ENCODE peak calls at places on chromosome X, in eight cellular contexts. One of them, this sample, is unnamed.

GRCh38 chrX:129636175-129636681 is 18.5 kb downstream of the APLN start:
- DNase-seq in GM06990: no peak
- DNase-seq in tibial nerve: no peak
- DNase-seq in upper lobe of right lung: no peak
- DNase-seq in stomach: no peak
- DNase-seq in nephron progenitor cell: no peak
- DNase-seq in cardiac fibroblast: no peak
- DNase-seq in CD8-positive, alpha-beta T cell: no peak
- DNase-seq in this sample: no peak

GRCh38 chrX:27583976-27584375 is 6.2 kb upstream of the DCAF8L2 start:
- DNase-seq in tibial nerve: no peak
- DNase-seq in stomach: no peak
- DNase-seq in GM06990: no peak
- DNase-seq in cardiac fibroblast: no peak
- DNase-seq in upper lobe of right lung: no peak
- DNase-seq in CD8-positive, alpha-beta T cell: no peak
- DNase-seq in nephron progenitor cell: no peak
- DNase-seq in this sample: no peak

GRCh38 chrX:2401590-2402360 is 99.0 kb downstream of the DHRSX start:
- DNase-seq in stomach: peak; percentile 57
- DNase-seq in nephron progenitor cell: no peak
- DNase-seq in upper lobe of right lung: no peak
- DNase-seq in cardiac fibroblast: no peak
- DNase-seq in GM06990: no peak
- DNase-seq in CD8-positive, alpha-beta T cell: no peak
- DNase-seq in tibial nerve: peak; percentile 23
- DNase-seq in this sample: no peak

GRCh38 chrX:30971761-30972603 is 82.9 kb upstream of the TAB3 start:
- DNase-seq in upper lobe of right lung: no peak
- DNase-seq in tibial nerve: no peak
- DNase-seq in CD8-positive, alpha-beta T cell: peak; percentile 2
- DNase-seq in GM06990: no peak
- DNase-seq in stomach: peak; percentile 35
- DNase-seq in cardiac fibroblast: peak; percentile 51
- DNase-seq in nephron progenitor cell: peak; percentile 15
- DNase-seq in this sample: peak; percentile 49

GRCh38 chrX:17987783-17988182 is 126.7 kb upstream of the RAI2 start:
- DNase-seq in cardiac fibroblast: no peak
- DNase-seq in CD8-positive, alpha-beta T cell: no peak
- DNase-seq in stomach: no peak
- DNase-seq in upper lobe of right lung: no peak
- DNase-seq in GM06990: no peak
- DNase-seq in tibial nerve: no peak
- DNase-seq in nephron progenitor cell: no peak
- DNase-seq in this sample: no peak

GRCh38 chrX:139091086-139091485 is 379.6 kb upstream of the FGF13 start:
- DNase-seq in GM06990: no peak
- DNase-seq in tibial nerve: no peak
- DNase-seq in stomach: no peak
- DNase-seq in nephron progenitor cell: no peak
- DNase-seq in upper lobe of right lung: no peak
- DNase-seq in CD8-positive, alpha-beta T cell: no peak
- DNase-seq in cardiac fibroblast: no peak
- DNase-seq in this sample: no peak

GRCh38 chrX:11665144-11666040 is at the start of gene ARHGAP6:
- DNase-seq in cardiac fibroblast: peak; percentile 63
- DNase-seq in stomach: no peak
- DNase-seq in tibial nerve: no peak
- DNase-seq in nephron progenitor cell: peak; percentile 65
- DNase-seq in CD8-positive, alpha-beta T cell: no peak
- DNase-seq in GM06990: peak; percentile 37
- DNase-seq in upper lobe of right lung: peak; percentile 44
- DNase-seq in this sample: peak; percentile 31

GRCh38 chrX:149302705-149303104 is 202.4 kb downstream of the IDS start:
- DNase-seq in GM06990: no peak
- DNase-seq in stomach: no peak
- DNase-seq in nephron progenitor cell: no peak
- DNase-seq in CD8-positive, alpha-beta T cell: no peak
- DNase-seq in tibial nerve: no peak
- DNase-seq in upper lobe of right lung: no peak
- DNase-seq in cardiac fibroblast: no peak
- DNase-seq in this sample: no peak

GRCh38 chrX:116357317-116357716 is 79.1 kb upstream of the SLC6A14 start:
- DNase-seq in stomach: no peak
- DNase-seq in nephron progenitor cell: no peak
- DNase-seq in cardiac fibroblast: no peak
- DNase-seq in tibial nerve: no peak
- DNase-seq in GM06990: no peak
- DNase-seq in upper lobe of right lung: no peak
- DNase-seq in CD8-positive, alpha-beta T cell: no peak
- DNase-seq in this sample: no peak

GRCh38 chrX:24426340-24426913 is 38.7 kb upstream of the PDK3 start:
- DNase-seq in stomach: no peak
- DNase-seq in nephron progenitor cell: no peak
- DNase-seq in upper lobe of right lung: no peak
- DNase-seq in GM06990: no peak
- DNase-seq in CD8-positive, alpha-beta T cell: no peak
- DNase-seq in cardiac fibroblast: peak; percentile 18
- DNase-seq in tibial nerve: no peak
- DNase-seq in this sample: no peak

GRCh38 chrX:153602621-153603020 is 3.7 kb upstream of the CCNQ start:
- DNase-seq in CD8-positive, alpha-beta T cell: no peak
- DNase-seq in GM06990: no peak
- DNase-seq in tibial nerve: no peak
- DNase-seq in cardiac fibroblast: no peak
- DNase-seq in nephron progenitor cell: no peak
- DNase-seq in upper lobe of right lung: no peak
- DNase-seq in stomach: no peak
- DNase-seq in this sample: no peak

GRCh38 chrX:113892401-113892800 is 691.5 kb upstream of the HTR2C start:
- DNase-seq in nephron progenitor cell: no peak
- DNase-seq in CD8-positive, alpha-beta T cell: no peak
- DNase-seq in GM06990: no peak
- DNase-seq in stomach: no peak
- DNase-seq in cardiac fibroblast: no peak
- DNase-seq in upper lobe of right lung: no peak
- DNase-seq in tibial nerve: no peak
- DNase-seq in this sample: no peak

GRCh38 chrX:13307041-13307440 is 12.8 kb downstream of the ATXN3L start:
- DNase-seq in stomach: no peak
- DNase-seq in CD8-positive, alpha-beta T cell: no peak
- DNase-seq in upper lobe of right lung: no peak
- DNase-seq in nephron progenitor cell: no peak
- DNase-seq in GM06990: no peak
- DNase-seq in cardiac fibroblast: no peak
- DNase-seq in tibial nerve: no peak
- DNase-seq in this sample: no peak

GRCh38 chrX:49209434-49210251 is 9.7 kb upstream of the SYP start:
- DNase-seq in tibial nerve: no peak
- DNase-seq in nephron progenitor cell: no peak
- DNase-seq in CD8-positive, alpha-beta T cell: no peak
- DNase-seq in upper lobe of right lung: no peak
- DNase-seq in stomach: no peak
- DNase-seq in GM06990: no peak
- DNase-seq in cardiac fibroblast: no peak
- DNase-seq in this sample: no peak

GRCh38 chrX:111040377-111041017 is 55.5 kb upstream of the PAK3 start:
- DNase-seq in tibial nerve: no peak
- DNase-seq in CD8-positive, alpha-beta T cell: no peak
- DNase-seq in GM06990: no peak
- DNase-seq in stomach: no peak
- DNase-seq in cardiac fibroblast: peak; percentile 58
- DNase-seq in upper lobe of right lung: no peak
- DNase-seq in nephron progenitor cell: no peak
- DNase-seq in this sample: no peak

GRCh38 chrX:10071451-10072163 is 85.2 kb upstream of the CLCN4 start:
- DNase-seq in tibial nerve: no peak
- DNase-seq in stomach: no peak
- DNase-seq in cardiac fibroblast: no peak
- DNase-seq in CD8-positive, alpha-beta T cell: no peak
- DNase-seq in nephron progenitor cell: no peak
- DNase-seq in GM06990: no peak
- DNase-seq in upper lobe of right lung: no peak
- DNase-seq in this sample: no peak

GRCh38 chrX:154372612-154373022 is 1.8 kb downstream of the FLNA start:
- DNase-seq in stomach: no peak
- DNase-seq in tibial nerve: no peak
- DNase-seq in upper lobe of right lung: no peak
- DNase-seq in nephron progenitor cell: no peak
- DNase-seq in cardiac fibroblast: peak; percentile 60
- DNase-seq in CD8-positive, alpha-beta T cell: no peak
- DNase-seq in GM06990: no peak
- DNase-seq in this sample: peak; percentile 63

GRCh38 chrX:12956704-12957541 is 18.0 kb upstream of the TMSB4X start:
- DNase-seq in CD8-positive, alpha-beta T cell: no peak
- DNase-seq in cardiac fibroblast: peak; percentile 68
- DNase-seq in GM06990: peak; percentile 79
- DNase-seq in upper lobe of right lung: no peak
- DNase-seq in tibial nerve: no peak
- DNase-seq in stomach: no peak
- DNase-seq in nephron progenitor cell: no peak
- DNase-seq in this sample: peak; percentile 70

GRCh38 chrX:112636951-112637541 is 42.7 kb downstream of the LHFPL1 start:
- DNase-seq in CD8-positive, alpha-beta T cell: no peak
- DNase-seq in tibial nerve: no peak
- DNase-seq in upper lobe of right lung: no peak
- DNase-seq in cardiac fibroblast: peak; percentile 58
- DNase-seq in GM06990: no peak
- DNase-seq in nephron progenitor cell: no peak
- DNase-seq in stomach: no peak
- DNase-seq in this sample: no peak

GRCh38 chrX:72245461-72246089 is 6.7 kb upstream of the ERCC6L start:
- DNase-seq in GM06990: no peak
- DNase-seq in CD8-positive, alpha-beta T cell: peak; percentile 13
- DNase-seq in upper lobe of right lung: no peak
- DNase-seq in tibial nerve: peak; percentile 19
- DNase-seq in stomach: peak; percentile 77
- DNase-seq in nephron progenitor cell: peak; percentile 61
- DNase-seq in cardiac fibroblast: peak; percentile 68
- DNase-seq in this sample: peak; percentile 49

GRCh38 chrX:46325312-46325877 is 219.8 kb downstream of the ZNF674 start:
- DNase-seq in tibial nerve: no peak
- DNase-seq in CD8-positive, alpha-beta T cell: no peak
- DNase-seq in nephron progenitor cell: peak; percentile 11
- DNase-seq in stomach: no peak
- DNase-seq in cardiac fibroblast: peak; percentile 69
- DNase-seq in GM06990: no peak
- DNase-seq in upper lobe of right lung: no peak
- DNase-seq in this sample: no peak

GRCh38 chrX:107571296-107571998 is 56.9 kb upstream of the PRPS1 start:
- DNase-seq in GM06990: no peak
- DNase-seq in nephron progenitor cell: no peak
- DNase-seq in stomach: peak; percentile 38
- DNase-seq in cardiac fibroblast: peak; percentile 89
- DNase-seq in upper lobe of right lung: no peak
- DNase-seq in CD8-positive, alpha-beta T cell: no peak
- DNase-seq in tibial nerve: no peak
- DNase-seq in this sample: no peak

DNA sequence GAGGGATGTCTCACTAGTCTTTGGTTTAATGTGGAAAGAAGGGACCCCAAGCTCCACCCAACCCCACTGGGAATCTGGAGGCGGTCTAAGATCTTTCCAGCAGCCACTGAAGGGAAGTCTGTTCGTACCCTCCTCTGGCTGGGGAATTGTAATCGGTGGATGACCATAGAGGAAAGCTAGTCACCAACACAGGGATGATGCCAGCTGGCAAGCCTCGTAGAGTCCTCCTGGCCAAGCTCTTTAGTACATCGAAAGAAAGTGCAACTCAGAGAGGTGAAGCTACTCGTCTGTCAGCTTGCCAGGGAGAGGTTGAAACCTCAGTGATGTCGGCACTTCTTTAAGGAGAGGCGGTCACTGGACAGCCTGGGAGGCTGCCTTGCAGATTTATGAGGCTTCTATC is 58.7 kb downstream of the MAMLD1 start:
- DNase-seq in CD8-positive, alpha-beta T cell: no peak
- DNase-seq in cardiac fibroblast: peak; percentile 28
- DNase-seq in nephron progenitor cell: no peak
- DNase-seq in tibial nerve: no peak
- DNase-seq in GM06990: no peak
- DNase-seq in stomach: no peak
- DNase-seq in upper lobe of right lung: no peak
- DNase-seq in this sample: no peak
- TF ChIP-seq CTCF in CD8-positive, alpha-beta T cell: no peak
- TF ChIP-seq CTCF in cardiac fibroblast: no peak
- TF ChIP-seq CTCF in nephron progenitor cell: no peak
- TF ChIP-seq CTCF in tibial nerve: no peak
- TF ChIP-seq CTCF in GM06990: no peak
- TF ChIP-seq CTCF in stomach: no peak
- TF ChIP-seq CTCF in upper lobe of right lung: no peak
- TF ChIP-seq CTCF in this sample: no peak

GRCh38 chrX:134026732-134027311 is 41.4 kb upstream of the GPC3 start:
- DNase-seq in CD8-positive, alpha-beta T cell: peak; percentile 0
- DNase-seq in nephron progenitor cell: peak; percentile 70
- DNase-seq in cardiac fibroblast: peak; percentile 17
- DNase-seq in tibial nerve: peak; percentile 79
- DNase-seq in stomach: peak; percentile 34
- DNase-seq in upper lobe of right lung: no peak
- DNase-seq in GM06990: no peak
- DNase-seq in this sample: peak; percentile 11
- TF ChIP-seq CTCF in CD8-positive, alpha-beta T cell: no peak
- TF ChIP-seq CTCF in nephron progenitor cell: peak; percentile 63
- TF ChIP-seq CTCF in cardiac fibroblast: peak; percentile 26
- TF ChIP-seq CTCF in tibial nerve: no peak
- TF ChIP-seq CTCF in stomach: peak; percentile 24
- TF ChIP-seq CTCF in upper lobe of right lung: peak; percentile 46
- TF ChIP-seq CTCF in GM06990: peak; percentile 25
- TF ChIP-seq CTCF in this sample: peak; percentile 11

GRCh38 chrX:135713795-135714194 is 356 bp downstream of the CT45A1 start:
- DNase-seq in CD8-positive, alpha-beta T cell: no peak
- DNase-seq in stomach: no peak
- DNase-seq in GM06990: no peak
- DNase-seq in nephron progenitor cell: no peak
- DNase-seq in upper lobe of right lung: no peak
- DNase-seq in cardiac fibroblast: no peak
- DNase-seq in tibial nerve: no peak
- DNase-seq in this sample: no peak

GRCh38 chrX:135707880-135708279 is 5.6 kb upstream of the CT45A1 start:
- DNase-seq in stomach: no peak
- DNase-seq in GM06990: no peak
- DNase-seq in upper lobe of right lung: no peak
- DNase-seq in nephron progenitor cell: peak; percentile 3
- DNase-seq in tibial nerve: no peak
- DNase-seq in CD8-positive, alpha-beta T cell: no peak
- DNase-seq in cardiac fibroblast: no peak
- DNase-seq in this sample: peak; percentile 30
- TF ChIP-seq CTCF in stomach: no peak
- TF ChIP-seq CTCF in GM06990: peak; percentile 62
- TF ChIP-seq CTCF in upper lobe of right lung: peak; percentile 29
- TF ChIP-seq CTCF in nephron progenitor cell: no peak
- TF ChIP-seq CTCF in tibial nerve: peak; percentile 10
- TF ChIP-seq CTCF in CD8-positive, alpha-beta T cell: no peak
- TF ChIP-seq CTCF in cardiac fibroblast: no peak
- TF ChIP-seq CTCF in this sample: peak; percentile 26

DNA sequence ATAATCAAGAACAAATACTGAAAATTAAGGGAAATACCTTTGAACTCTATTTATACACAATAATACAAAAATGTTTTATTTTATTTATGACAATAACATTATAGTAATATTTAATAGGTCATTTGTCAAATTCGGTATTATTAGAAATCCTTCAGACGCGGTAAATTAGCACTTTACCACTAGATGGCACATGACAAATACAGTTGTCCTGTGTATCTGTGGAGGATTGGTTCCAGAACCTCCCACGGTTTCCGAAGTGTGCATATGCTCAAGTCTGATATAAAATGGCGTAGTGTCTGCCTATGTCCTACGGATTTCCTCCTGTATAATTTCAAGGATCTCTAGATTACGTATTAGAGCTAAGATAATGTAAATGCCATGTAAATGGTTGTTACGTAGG is 8.1 kb upstream of the LINC00632 start:
- DNase-seq in cardiac fibroblast: peak; percentile 41
- DNase-seq in upper lobe of right lung: no peak
- DNase-seq in GM06990: no peak
- DNase-seq in stomach: no peak
- DNase-seq in tibial nerve: peak; percentile 5
- DNase-seq in CD8-positive, alpha-beta T cell: no peak
- DNase-seq in nephron progenitor cell: no peak
- DNase-seq in this sample: no peak
- TF ChIP-seq CTCF in cardiac fibroblast: peak; percentile 23
- TF ChIP-seq CTCF in upper lobe of right lung: peak; percentile 45
- TF ChIP-seq CTCF in GM06990: peak; percentile 42
- TF ChIP-seq CTCF in stomach: peak; percentile 19
- TF ChIP-seq CTCF in tibial nerve: peak; percentile 23
- TF ChIP-seq CTCF in CD8-positive, alpha-beta T cell: no peak
- TF ChIP-seq CTCF in nephron progenitor cell: peak; percentile 27
- TF ChIP-seq CTCF in this sample: no peak

This sample was measured in GM10248.